ENCODE peak calls at places on chromosomes 11 and 22, in ten cellular contexts. A is GM20000, T is body of pancreas, L is astrocyte of the spinal cord, X is left ventricle myocardium inferior, W is GM06990, G is OCI-LY7, C is GM13977, M is NB4, D is A549. U is an unnamed sample.

GRCh38 chr22:27966168-27967064 is 47.4 kb upstream of the PITPNB start:
- DNase-seq in W (no peak), G (no peak), D (no peak), M (no peak), T (no peak), C (no peak), X (no peak), L (no peak), A (no peak), U (no peak)

GRCh38 chr11:14388352-14388751 is 29.4 kb upstream of the RRAS2 start:
- DNase-seq in W (no peak), M (no peak), T (no peak), D (no peak), L (no peak), G (no peak), C (no peak), X (no peak), A (no peak), U (no peak)

GRCh38 chr11:27212248-27212780 is 150.7 kb downstream of the CCDC34 start:
- DNase-seq in W (no peak), M (no peak), T (no peak), X (no peak), D (no peak), C (no peak), L (no peak), A (no peak), G (no peak), U (no peak)

GRCh38 chr11:73513707-73514106 is 84.2 kb downstream of the FAM168A start:
- DNase-seq in W (no peak), C (no peak), G (no peak), T (no peak), L (no peak), M (no peak), A (no peak), D (no peak), X (no peak), U (no peak)

GRCh38 chr11:119977584-119977860 is 160.4 kb downstream of the TRIM29 start:
- DNase-seq in C (no peak), X (no peak), M (no peak), D (no peak), T (no peak), G (no peak), L (no peak), A (no peak), W (no peak), U (no peak)

GRCh38 chr11:17490938-17491337 is 14.3 kb upstream of the ABCC8 start:
- DNase-seq in C (no peak), M (no peak), L (no peak), G (no peak), X (peak), D (no peak), T (no peak), W (no peak), A (no peak), U (no peak)

GRCh38 chr22:49670610-49671330 is 156.9 kb downstream of the BRD1 start:
- DNase-seq in M (no peak), W (no peak), T (no peak), X (no peak), C (no peak), D (no peak), L (no peak), G (no peak), A (peak), U (peak)

GRCh38 chr22:32307055-32307454 is 50.6 kb upstream of the RFPL3 start:
- DNase-seq in C (no peak), L (no peak), D (no peak), M (no peak), X (no peak), W (no peak), A (no peak), T (no peak), G (no peak), U (no peak)

GRCh38 chr11:20226936-20227335 is 66.7 kb upstream of the DBX1 start:
- DNase-seq in C (no peak), X (no peak), A (no peak), M (no peak), D (no peak), W (no peak), L (no peak), G (no peak), T (no peak), U (no peak)

GRCh38 chr11:75031771-75032549 is 43.2 kb downstream of the NEU3 start:
- DNase-seq in M (peak), D (peak), C (peak), L (peak), T (peak), G (peak), W (no peak), A (peak), X (peak), U (peak)

GRCh38 chr22:22552630-22553029 is 6.4 kb downstream of the PRAME start:
- DNase-seq in D (peak), G (peak), A (peak), T (no peak), X (no peak), L (no peak), C (peak), W (no peak), M (peak), U (peak)

GRCh38 chr22:19750666-19751490 is 9.7 kb upstream of the TBX1 start:
- DNase-seq in M (no peak), D (peak), W (no peak), L (peak), A (no peak), G (no peak), C (no peak), X (no peak), T (no peak), U (no peak)

GRCh38 chr11:533586-534196 is 1.7 kb downstream of the HRAS start:
- DNase-seq in W (no peak), L (no peak), C (no peak), D (no peak), T (peak), G (no peak), M (no peak), X (no peak), A (no peak), U (no peak)

GRCh38 chr22:39526736-39527171 is 5.8 kb downstream of the RPS19BP1 start:
- DNase-seq in L (no peak), C (no peak), D (no peak), W (no peak), T (no peak), G (peak), M (peak), A (no peak), X (no peak), U (no peak)

GRCh38 chr11:87219266-87219665 is 181.5 kb downstream of the TMEM135 start:
- DNase-seq in C (peak), W (no peak), D (no peak), X (no peak), L (no peak), A (peak), T (no peak), M (peak), G (no peak), U (peak)

GRCh38 chr22:25749420-25750169 is 7.6 kb downstream of the MYO18B start:
- DNase-seq in T (no peak), D (no peak), W (peak), M (no peak), X (no peak), L (no peak), C (peak), G (no peak), A (peak), U (peak)

GRCh38 chr22:25752615-25753214 is 10.7 kb downstream of the MYO18B start:
- DNase-seq in L (no peak), G (no peak), A (no peak), X (no peak), T (no peak), W (no peak), M (no peak), C (no peak), D (no peak), U (no peak)

GRCh38 chr22:25748704-25749103 is 6.7 kb downstream of the MYO18B start:
- DNase-seq in L (no peak), M (no peak), C (no peak), D (no peak), G (no peak), T (no peak), W (no peak), A (no peak), X (no peak), U (no peak)

GRCh38 chr22:25751174-25751581 is 9.2 kb downstream of the MYO18B start:
- DNase-seq in T (no peak), X (no peak), L (no peak), W (no peak), D (no peak), A (no peak), G (no peak), M (no peak), C (no peak), U (no peak)

GRCh38 chr22:25750569-25751173 is 8.7 kb downstream of the MYO18B start:
- DNase-seq in M (no peak), A (no peak), X (no peak), L (no peak), D (no peak), G (no peak), W (no peak), C (no peak), T (no peak), U (no peak)
- TF ChIP-seq CTCF in M (no peak), A (no peak), X (no peak), L (no peak), D (no peak), G (no peak), W (no peak), C (no peak), T (no peak), U (no peak)

DNA sequence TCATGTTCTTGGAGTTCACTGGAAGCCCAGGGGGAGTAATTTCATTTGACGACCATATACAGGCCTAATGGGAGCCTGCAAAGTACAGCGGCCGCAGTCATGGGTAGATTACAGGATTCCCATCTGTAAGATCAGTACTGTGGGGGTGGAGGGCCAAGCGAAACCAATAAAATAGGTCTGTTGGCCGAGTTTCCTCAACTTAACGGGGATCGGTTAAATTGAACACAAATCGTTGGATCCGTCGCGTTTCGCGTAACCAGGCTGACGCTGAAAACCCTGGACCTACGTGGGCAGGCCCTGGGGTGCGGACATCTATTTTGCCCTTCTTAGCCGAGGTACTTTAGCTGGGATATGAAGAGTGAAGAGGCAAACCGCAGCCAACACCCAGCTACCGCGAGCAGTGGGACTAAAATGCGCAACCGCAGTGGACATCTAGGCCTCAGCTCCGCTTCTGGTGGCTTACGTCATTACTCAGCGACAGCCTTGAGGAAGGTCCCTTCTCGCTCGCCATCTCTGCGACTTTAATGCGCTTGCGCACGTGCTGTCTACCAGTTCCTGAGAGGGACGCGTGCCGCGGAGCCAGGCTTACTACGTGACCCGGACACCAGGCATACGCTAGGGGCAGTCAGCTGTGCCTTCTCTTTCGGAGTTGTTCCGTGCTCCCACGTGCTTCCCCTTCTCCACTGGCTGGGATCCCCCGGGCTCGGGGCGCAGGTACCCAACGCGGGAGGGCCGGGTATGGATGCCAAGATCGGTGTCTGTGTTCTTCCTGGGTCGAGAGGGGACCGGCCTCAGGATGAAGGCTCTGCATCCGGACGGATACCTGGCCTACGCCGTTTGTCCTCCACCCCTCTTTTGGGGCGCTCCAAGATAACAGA is at the start of gene NAT10:
- DNase-seq in X (peak), G (peak), A (peak), C (peak), T (peak), W (peak), L (peak), M (peak), D (peak), U (peak)
- TF ChIP-seq CTCF in X (peak), G (peak), A (no peak), C (no peak), T (no peak), W (no peak), L (peak), M (peak), D (no peak), U (no peak)

GRCh38 chr22:46464701-46465347 is 72.6 kb downstream of the CELSR1 start:
- DNase-seq in D (no peak), L (no peak), A (no peak), M (no peak), C (no peak), X (no peak), W (no peak), T (no peak), G (no peak), U (no peak)

GRCh38 chr22:46465793-46466192 is 71.6 kb downstream of the CELSR1 start:
- DNase-seq in T (peak), W (no peak), A (no peak), G (no peak), C (no peak), M (no peak), L (no peak), D (no peak), X (no peak), U (no peak)

GRCh38 chr22:46467006-46467405 is 70.4 kb downstream of the CELSR1 start:
- DNase-seq in W (no peak), T (no peak), G (no peak), X (no peak), M (no peak), L (no peak), D (no peak), A (no peak), C (no peak), U (no peak)

GRCh38 chr22:46465348-46465725 is 72.1 kb downstream of the CELSR1 start:
- DNase-seq in L (no peak), M (no peak), G (peak), W (no peak), D (no peak), T (peak), X (peak), C (no peak), A (no peak), U (no peak)

DNA sequence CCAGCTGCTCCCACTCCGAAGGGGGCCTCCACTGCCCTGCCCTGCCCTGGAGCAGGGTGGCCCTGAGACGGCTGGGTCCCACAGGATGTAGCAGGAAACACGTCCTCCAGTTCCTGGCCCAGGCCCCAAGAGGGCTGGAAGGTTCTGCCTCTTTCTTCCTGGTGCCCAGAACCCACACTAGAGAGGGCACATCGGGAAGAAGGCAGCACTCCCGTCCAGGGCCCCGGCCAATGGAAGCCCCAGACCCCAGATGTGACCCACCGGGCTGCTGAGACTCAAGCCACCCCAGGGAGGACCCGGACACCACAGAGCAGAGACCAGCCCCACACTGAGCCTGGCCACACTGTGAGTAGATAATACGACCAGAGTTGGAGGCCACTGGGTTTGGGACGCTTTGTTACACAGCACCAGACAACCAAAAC is 71.2 kb downstream of the CELSR1 start:
- DNase-seq in C (no peak), A (no peak), D (no peak), X (no peak), L (no peak), G (no peak), T (no peak), W (no peak), M (no peak), U (no peak)
- TF ChIP-seq CTCF in C (no peak), A (no peak), D (no peak), X (no peak), L (no peak), G (no peak), T (no peak), W (no peak), M (no peak), U (no peak)

GRCh38 chr22:25050566-25050965 is 98.0 kb downstream of the KIAA1671 start:
- DNase-seq in M (no peak), A (no peak), G (no peak), D (no peak), L (no peak), C (no peak), W (no peak), T (no peak), X (no peak), U (no peak)

GRCh38 chr22:25051983-25052710 is 99.6 kb downstream of the KIAA1671 start:
- DNase-seq in W (no peak), M (no peak), X (peak), L (no peak), D (no peak), T (peak), A (no peak), G (no peak), C (no peak), U (no peak)

GRCh38 chr22:25049770-25050169 is 97.3 kb downstream of the KIAA1671 start:
- DNase-seq in T (no peak), C (no peak), W (no peak), G (no peak), X (no peak), L (no peak), M (no peak), D (no peak), A (no peak), U (no peak)

GRCh38 chr22:25048659-25049657 is 96.4 kb downstream of the KIAA1671 start:
- DNase-seq in D (peak), T (peak), L (peak), G (peak), C (peak), A (peak), X (peak), M (peak), W (no peak), U (peak)

DNA sequence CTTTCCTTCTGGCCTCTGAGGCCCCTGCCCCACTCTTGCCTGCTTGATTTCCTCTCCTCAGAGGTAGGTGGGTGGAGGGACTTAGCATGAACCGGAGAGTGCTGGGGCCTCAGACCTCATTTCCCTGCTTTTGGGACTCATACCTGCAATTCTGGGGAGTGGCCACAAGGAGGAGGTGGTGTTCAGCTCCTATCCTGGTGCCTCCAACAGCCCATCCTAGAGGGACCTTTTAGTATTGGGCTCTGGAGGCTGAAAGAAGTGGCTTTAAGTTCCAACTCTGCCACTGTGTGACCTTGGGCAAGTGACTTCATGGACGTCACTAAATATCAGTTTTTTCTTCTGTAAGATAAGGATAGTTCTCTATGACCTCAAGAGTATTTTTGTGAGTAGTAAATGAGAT is 98.6 kb downstream of the KIAA1671 start:
- DNase-seq in C (no peak), W (no peak), L (no peak), A (no peak), X (no peak), D (peak), G (no peak), M (peak), T (no peak), U (no peak)
- TF ChIP-seq CTCF in C (peak), W (peak), L (peak), A (no peak), X (no peak), D (no peak), G (peak), M (peak), T (no peak), U (no peak)

GRCh38 chr11:33656768-33657167 is 43.9 kb downstream of the C11orf91 start:
- DNase-seq in C (no peak), W (no peak), X (no peak), T (no peak), A (no peak), G (no peak), L (no peak), M (no peak), D (no peak), U (no peak)

GRCh38 chr11:33659370-33660139 is 41.1 kb downstream of the C11orf91 start:
- DNase-seq in L (no peak), W (no peak), A (no peak), G (no peak), T (no peak), C (no peak), X (no peak), D (no peak), M (no peak), U (no peak)

GRCh38 chr11:33658195-33658900 is 42.3 kb downstream of the C11orf91 start:
- DNase-seq in X (no peak), D (no peak), M (no peak), W (no peak), T (no peak), C (no peak), G (no peak), A (no peak), L (no peak), U (no peak)

GRCh38 chr11:33655842-33656600 is 44.6 kb downstream of the C11orf91 start:
- DNase-seq in W (no peak), M (no peak), C (peak), G (no peak), A (peak), L (no peak), T (no peak), D (no peak), X (no peak), U (peak)

DNA sequence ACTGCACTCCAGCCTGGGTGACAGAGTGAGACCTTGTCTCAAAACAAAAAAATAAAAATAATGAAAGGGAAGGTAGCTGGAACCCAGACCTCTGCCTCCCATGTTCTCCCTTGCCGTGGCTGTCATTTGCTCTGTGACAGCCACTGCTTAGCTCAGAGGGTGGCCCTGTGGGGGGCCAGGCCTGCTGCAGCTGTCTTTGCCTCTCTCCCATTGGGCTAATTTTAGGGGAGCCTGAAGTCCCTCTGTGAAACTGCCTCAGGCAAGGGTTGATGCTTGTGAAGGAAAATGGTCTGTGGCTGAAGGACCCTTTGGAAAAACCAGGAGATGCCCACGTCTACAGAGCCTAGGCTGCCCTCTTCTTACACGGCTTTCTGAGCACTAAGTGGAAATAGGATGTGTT is 42.9 kb downstream of the C11orf91 start:
- DNase-seq in X (no peak), T (no peak), D (no peak), M (no peak), A (no peak), L (no peak), W (no peak), C (no peak), G (no peak), U (no peak)
- TF ChIP-seq CTCF in X (no peak), T (no peak), D (no peak), M (no peak), A (no peak), L (no peak), W (no peak), C (no peak), G (no peak), U (no peak)

U was measured in GM13976.